ENCODE peak calls at places on chromosomes 4 and X, in nine cellular contexts. C is right cardiac atrium; P is RPMI8226; X is nephron progenitor cell; L is midbrain; S is IMR-90; O is fibroblast of mammary gland; K is body of pancreas; H is activated CD4-positive, alpha-beta T cell treated with anti-CD3 and anti-CD28 coated beads for 36 hours. Z is an unnamed sample.

GRCh38 chrX:153801646-153802045 is 7.2 kb downstream of the SSR4 start:
- DNase-seq in C (peak; percentile 49), O (no peak), K (no peak), L (no peak), H (no peak), X (no peak), S (no peak), P (no peak), Z (no peak)

GRCh38 chr4:167964766-167965373 is 127.5 kb upstream of the ANXA10 start:
- DNase-seq in L (no peak), C (no peak), S (no peak), X (no peak), K (no peak), O (no peak), P (no peak), H (no peak), Z (no peak)

GRCh38 chr4:146582864-146583263 is 55.8 kb upstream of the POU4F2 start:
- DNase-seq in O (peak; percentile 11), X (no peak), S (no peak), C (no peak), H (no peak), K (no peak), L (no peak), P (no peak), Z (no peak)

GRCh38 chrX:18290200-18290599 is 64.3 kb downstream of the SCML2 start:
- DNase-seq in P (no peak), O (peak; percentile 9), X (peak; percentile 14), H (no peak), C (no peak), K (no peak), S (no peak), L (no peak), Z (no peak)

GRCh38 chr4:90163872-90164271 is 36.7 kb downstream of the CCSER1 start:
- DNase-seq in O (no peak), X (no peak), C (peak; percentile 6), S (no peak), L (no peak), P (no peak), H (no peak), K (no peak), Z (no peak)

GRCh38 chr4:3250438-3250955 is 1.5 kb downstream of the MSANTD1 start:
- DNase-seq in X (no peak), S (no peak), C (no peak), L (no peak), H (no peak), K (peak; percentile 10), O (no peak), P (no peak), Z (no peak)

GRCh38 chrX:129648514-129649267 is 6.1 kb downstream of the APLN start:
- DNase-seq in O (no peak), L (no peak), H (no peak), S (no peak), C (no peak), P (no peak), X (no peak), K (no peak), Z (no peak)

GRCh38 chrX:150348365-150348764 is 14.8 kb upstream of the MAMLD1 start:
- DNase-seq in O (no peak), X (no peak), K (no peak), S (no peak), H (no peak), P (no peak), C (no peak), L (no peak), Z (no peak)

GRCh38 chr4:187171731-187172339 is 448.2 kb upstream of the FAT1 start:
- DNase-seq in X (no peak), O (peak; percentile 73), H (no peak), P (no peak), L (no peak), C (no peak), S (peak; percentile 5), K (no peak), Z (no peak)

Z was measured in GM13977.